ENCODE peak calls at places on chromosomes 6 and 20, in five cellular contexts. Q, E, H, L and V are unnamed samples.

GRCh38 chr6:118893095-118893881 is 664 bp upstream of the ASF1A start:
- DNase-seq in Q (peak; percentile 49), E (no peak), H (no peak), L (peak; percentile 33), V (peak; percentile 16)

GRCh38 chr20:17612287-17612974 is 42.6 kb downstream of the DSTN start:
- DNase-seq in Q (peak; percentile 39), E (no peak), H (no peak), L (no peak), V (peak; percentile 38)

GRCh38 chr6:116969211-116969863 is 92.3 kb downstream of the RFX6 start:
- DNase-seq in Q (peak; percentile 64), E (no peak), H (no peak), L (peak; percentile 19), V (peak; percentile 59)

GRCh38 chr6:166848979-166849756 is 107.2 kb downstream of the RNASET2 start:
- DNase-seq in Q (no peak), E (no peak), H (no peak), L (no peak), V (no peak)

GRCh38 chr6:40810176-40810575 is 223.0 kb upstream of the LRFN2 start:
- DNase-seq in Q (no peak), E (no peak), H (no peak), L (no peak), V (peak; percentile 6)

GRCh38 chr6:37019065-37019450 is 13.6 kb downstream of the FGD2 start:
- DNase-seq in Q (peak; percentile 60), E (no peak), H (no peak), L (no peak), V (no peak)

GRCh38 chr6:75934643-75935472 is 137.6 kb downstream of the IMPG1 start:
- DNase-seq in Q (peak; percentile 70), E (peak; percentile 16), H (no peak), L (peak; percentile 38), V (peak; percentile 53)

GRCh38 chr6:41970436-41970846 is 28.8 kb upstream of the CCND3 start:
- DNase-seq in Q (no peak), E (no peak), H (no peak), L (no peak), V (peak; percentile 65)

GRCh38 chr20:1806456-1806855 is 88.8 kb upstream of the SIRPA start:
- DNase-seq in Q (no peak), E (no peak), H (no peak), L (no peak), V (no peak)

GRCh38 chr6:11200356-11200755 is 32.1 kb downstream of the NEDD9 start:
- DNase-seq in Q (no peak), E (no peak), H (no peak), L (no peak), V (no peak)

GRCh38 chr6:113736978-113737377 is 120.2 kb upstream of the MARCKS start:
- DNase-seq in Q (no peak), E (no peak), H (no peak), L (no peak), V (no peak)

GRCh38 chr6:1635305-1636010 is 25.7 kb downstream of the FOXC1 start:
- DNase-seq in Q (no peak), E (no peak), H (no peak), L (no peak), V (no peak)

GRCh38 chr20:33105336-33105924 is 26.0 kb downstream of the BPIFB4 start:
- DNase-seq in Q (no peak), E (no peak), H (no peak), L (no peak), V (no peak)

GRCh38 chr6:158654498-158654897 is 4.6 kb downstream of the SYTL3 start:
- DNase-seq in Q (peak; percentile 41), E (no peak), H (no peak), L (no peak), V (no peak)

GRCh38 chr20:63708301-63709148 is 686 bp downstream of the ZGPAT start:
- DNase-seq in Q (no peak), E (no peak), H (no peak), L (peak; percentile 5), V (no peak)

GRCh38 chr6:128438311-128438916 is 82.0 kb downstream of the PTPRK start:
- DNase-seq in Q (no peak), E (no peak), H (no peak), L (no peak), V (no peak)

GRCh38 chr6:104540743-104541142 is 319.0 kb downstream of the HACE1 start:
- DNase-seq in Q (no peak), E (no peak), H (no peak), L (no peak), V (no peak)

DNA sequence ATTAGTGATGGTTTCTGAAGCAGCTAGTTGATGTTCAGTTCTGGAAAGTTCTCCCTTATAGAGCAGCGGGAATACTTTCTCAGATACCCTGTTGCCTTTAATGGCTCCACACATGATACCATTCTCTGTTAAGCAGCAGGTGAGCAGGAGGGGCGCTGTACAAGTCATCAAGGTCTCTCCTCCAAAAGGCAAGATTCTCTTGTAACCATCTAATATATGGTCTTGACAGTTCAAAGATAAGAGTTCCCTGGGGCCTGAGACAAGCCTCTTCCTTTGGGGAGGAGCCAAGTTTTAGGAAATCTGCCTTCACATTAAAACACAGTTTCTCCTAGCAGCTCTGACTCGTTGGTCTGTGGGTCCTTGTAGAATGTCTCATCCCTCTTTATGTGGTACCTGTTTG is 258.2 kb downstream of the QKI start:
- DNase-seq in Q (no peak), E (no peak), H (no peak), L (no peak), V (no peak)
- TF ChIP-seq HDAC2 in Q (no peak), E (no peak), H (no peak), L (no peak), V (no peak)

GRCh38 chr20:37457928-37458327 is 63.1 kb upstream of the NNAT start:
- DNase-seq in Q (no peak), E (no peak), H (no peak), L (no peak), V (no peak)
- TF ChIP-seq HDAC2 in Q (no peak), E (no peak), H (no peak), L (no peak), V (no peak)

DNA sequence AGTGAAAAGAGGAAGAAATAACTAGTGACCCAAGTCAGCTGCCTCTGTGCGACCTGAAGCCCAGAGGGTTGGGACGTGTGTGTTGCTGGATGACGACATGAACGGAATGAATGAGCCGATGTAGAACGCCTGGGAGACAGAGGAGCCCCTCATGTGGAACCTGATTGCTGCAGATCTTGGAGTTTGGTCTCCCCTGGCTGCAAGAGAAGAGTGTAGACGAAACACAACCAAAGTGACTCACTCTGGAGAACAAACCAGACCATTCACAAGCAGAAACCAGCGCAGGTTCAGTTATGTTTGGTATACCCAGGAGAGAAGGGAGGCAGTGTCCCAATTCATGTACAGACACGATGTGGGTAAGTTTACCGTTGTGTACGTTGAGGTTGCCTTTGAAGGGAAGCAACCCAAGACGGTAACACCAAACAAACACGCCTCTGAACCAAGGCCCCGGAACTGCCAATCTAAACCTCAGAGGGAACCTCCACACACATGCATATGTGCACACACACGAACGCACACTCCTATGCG is 265.9 kb downstream of the BMP7 start:
- DNase-seq in Q (no peak), E (no peak), H (no peak), L (no peak), V (no peak)
- TF ChIP-seq HDAC2 in Q (no peak), E (no peak), H (no peak), L (no peak), V (no peak)

GRCh38 chr6:157403011-157403683 is 22.2 kb downstream of the ZDHHC14 start:
- DNase-seq in Q (no peak), E (no peak), H (no peak), L (no peak), V (no peak)

GRCh38 chr6:157406666-157407065 is 25.7 kb downstream of the ZDHHC14 start:
- DNase-seq in Q (no peak), E (no peak), H (no peak), L (no peak), V (no peak)

GRCh38 chr6:157405986-157406385 is 25.0 kb downstream of the ZDHHC14 start:
- DNase-seq in Q (no peak), E (no peak), H (no peak), L (no peak), V (no peak)

GRCh38 chr6:157401734-157402338 is 20.8 kb downstream of the ZDHHC14 start:
- DNase-seq in Q (no peak), E (no peak), H (no peak), L (no peak), V (no peak)

GRCh38 chr6:157403684-157404051 is 22.7 kb downstream of the ZDHHC14 start:
- DNase-seq in Q (no peak), E (no peak), H (no peak), L (no peak), V (no peak)
- TF ChIP-seq HDAC2 in Q (no peak), E (no peak), H (no peak), L (no peak), V (no peak)

GRCh38 chr20:61620174-61620573 is 368.1 kb downstream of the CDH4 start:
- DNase-seq in Q (no peak), E (no peak), H (no peak), L (no peak), V (no peak)

GRCh38 chr20:61621381-61621780 is 369.3 kb downstream of the CDH4 start:
- DNase-seq in Q (no peak), E (no peak), H (no peak), L (no peak), V (no peak)

GRCh38 chr20:61619751-61620150 is 367.7 kb downstream of the CDH4 start:
- DNase-seq in Q (no peak), E (no peak), H (no peak), L (no peak), V (no peak)

GRCh38 chr20:61626412-61626811 is 374.4 kb downstream of the CDH4 start:
- DNase-seq in Q (no peak), E (no peak), H (no peak), L (no peak), V (no peak)

DNA sequence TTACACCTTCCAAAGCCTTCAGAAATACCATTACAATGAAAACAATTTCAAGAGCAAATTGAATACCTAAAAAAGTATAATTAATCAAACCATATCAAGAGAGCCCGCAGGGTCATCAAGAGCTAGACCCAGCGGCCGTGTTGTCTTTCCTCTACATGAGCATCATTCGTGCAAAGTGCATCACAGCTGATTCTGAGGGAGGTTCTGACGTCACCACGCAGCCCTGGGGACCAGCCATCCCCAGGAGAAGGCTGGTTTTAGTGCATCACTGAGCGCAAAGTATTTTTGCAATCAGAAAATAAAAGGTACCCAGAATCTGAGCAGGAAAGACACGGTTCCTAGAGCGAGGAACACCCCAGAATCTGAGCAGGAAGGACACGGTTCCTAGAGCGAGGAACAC is 371.4 kb downstream of the CDH4 start:
- DNase-seq in Q (no peak), E (no peak), H (no peak), L (no peak), V (no peak)
- TF ChIP-seq HDAC2 in Q (no peak), E (no peak), H (no peak), L (no peak), V (no peak)

GRCh38 chr20:50323209-50323608 is 132.6 kb downstream of the CEBPB start:
- DNase-seq in Q (no peak), E (no peak), H (no peak), L (no peak), V (no peak)

GRCh38 chr20:50320005-50320909 is 129.6 kb downstream of the CEBPB start:
- DNase-seq in Q (no peak), E (no peak), H (no peak), L (no peak), V (no peak)

GRCh38 chr20:50321797-50322480 is 131.3 kb downstream of the CEBPB start:
- DNase-seq in Q (no peak), E (no peak), H (no peak), L (no peak), V (no peak)

GRCh38 chr20:50322703-50323131 is 132.1 kb downstream of the CEBPB start:
- DNase-seq in Q (no peak), E (no peak), H (no peak), L (no peak), V (no peak)

GRCh38 chr20:50320910-50321796 is 130.5 kb downstream of the CEBPB start:
- DNase-seq in Q (peak; percentile 85), E (no peak), H (peak; percentile 59), L (peak; percentile 93), V (peak; percentile 89)
- TF ChIP-seq HDAC2 in Q (peak; percentile 59), E (no peak), H (no peak), L (no peak), V (no peak)